ENCODE peak calls at places on chromosome 18, in four cellular contexts. V is endodermal cell, Z is heart left ventricle, B is endothelial cell of umbilical vein. C is an unnamed sample.

GRCh38 chr18:10316778-10317177 is 137.7 kb upstream of the APCDD1 start:
- DNase-seq in Z (no peak), B (no peak), V (no peak), C (no peak)

GRCh38 chr18:48031011-48031480 is 100.6 kb upstream of the SMAD2 start:
- DNase-seq in Z (no peak), V (peak; percentile 87), B (peak; percentile 35), C (no peak)

GRCh38 chr18:36211612-36212065 is 24.3 kb downstream of the MOCOS start:
- DNase-seq in B (no peak), Z (no peak), V (no peak), C (no peak)

GRCh38 chr18:78740876-78741275 is 238.7 kb upstream of the SALL3 start:
- DNase-seq in V (peak; percentile 24), Z (no peak), B (no peak), C (no peak)

GRCh38 chr18:62325806-62326645 is 916 bp downstream of the TNFRSF11A start:
- DNase-seq in Z (peak; percentile 65), B (peak; percentile 38), V (peak; percentile 72), C (no peak)

GRCh38 chr18:3584266-3584665 is 134.3 kb downstream of the TGIF1 start:
- DNase-seq in B (no peak), Z (no peak), V (no peak), C (no peak)

GRCh38 chr18:2655153-2655953 is at the start of gene SMCHD1:
- DNase-seq in V (peak; percentile 90), Z (peak; percentile 94), B (peak; percentile 81), C (peak; percentile 90)

GRCh38 chr18:3067213-3068118 is 54.5 kb upstream of the LPIN2 start:
- DNase-seq in B (no peak), Z (no peak), V (peak; percentile 43), C (no peak)

GRCh38 chr18:54690198-54690597 is 99.2 kb downstream of the DYNAP start:
- DNase-seq in Z (no peak), B (peak; percentile 55), V (no peak), C (no peak)

DNA sequence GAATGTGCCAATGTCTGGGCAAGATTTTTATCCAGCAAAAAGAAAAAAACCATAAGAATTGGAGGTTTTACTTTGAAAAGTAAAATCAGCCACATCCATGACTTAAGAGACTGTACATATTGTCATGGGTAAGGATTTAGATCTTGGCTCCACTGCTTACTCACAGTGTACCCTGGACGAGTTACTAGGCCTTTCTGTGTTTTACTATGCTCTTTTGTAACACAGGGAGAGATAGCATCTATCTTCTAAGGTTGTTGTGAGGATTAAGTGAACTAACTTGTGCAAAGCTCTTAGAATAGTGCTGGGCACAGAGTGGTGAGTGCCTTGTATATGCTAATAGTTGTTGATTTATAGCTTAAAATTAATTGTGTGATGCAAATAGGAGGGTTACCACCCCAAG is 255.9 kb downstream of the NEDD4L start:
- DNase-seq in Z (no peak), B (no peak), V (no peak), C (no peak)
- H3K4me1 ChIP-seq in Z (peaks cover 55% of the 10 kb centered on the region), B (no peaks in the 10 kb centered on the region), V (no peaks in the 10 kb centered on the region), C (peaks cover 17% of the 10 kb centered on the region)

GRCh38 chr18:22455425-22456150 is 37.9 kb upstream of the CTAGE1 start:
- DNase-seq in V (no peak), Z (no peak), B (no peak), C (no peak)

GRCh38 chr18:22451796-22452195 is 34.1 kb upstream of the CTAGE1 start:
- DNase-seq in V (peak; percentile 81), B (peak; percentile 29), Z (no peak), C (no peak)

GRCh38 chr18:22448238-22448637 is 30.5 kb upstream of the CTAGE1 start:
- DNase-seq in B (no peak), Z (no peak), V (no peak), C (no peak)

GRCh38 chr18:22453337-22453736 is 35.6 kb upstream of the CTAGE1 start:
- DNase-seq in B (no peak), V (no peak), Z (no peak), C (no peak)

DNA sequence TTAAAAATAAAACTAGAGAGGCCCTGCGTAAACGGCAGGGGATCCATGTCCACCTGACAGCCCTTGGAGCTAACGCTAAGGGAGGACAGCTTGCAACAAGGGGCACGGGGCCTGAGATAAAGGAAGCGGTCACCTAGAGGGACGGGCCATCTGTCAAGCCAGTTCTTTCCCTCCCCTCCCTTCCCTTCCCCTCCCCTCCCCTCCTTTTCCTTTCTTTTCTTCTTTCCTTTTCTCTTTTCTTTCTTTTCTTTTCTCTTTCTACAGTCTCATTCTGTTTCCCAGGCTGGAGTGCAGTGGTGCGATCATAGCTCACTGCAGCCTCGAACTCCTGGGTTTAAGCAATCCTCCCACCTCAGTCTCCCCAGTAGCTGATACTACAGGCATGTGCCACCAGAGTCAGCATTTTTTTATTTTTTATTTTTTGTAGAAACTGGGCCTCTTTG is 34.5 kb upstream of the CTAGE1 start:
- DNase-seq in Z (no peak), V (no peak), B (peak; percentile 86), C (no peak)
- H3K27ac ChIP-seq in Z (peak overlapping the region; percentile 13), V (no peak overlapping the region), B (peak overlapping the region; percentile 74), C (peak overlapping the region; percentile 67)

GRCh38 chr18:31626409-31626808 is 34.7 kb downstream of the TTR start:
- DNase-seq in Z (no peak), V (no peak), B (no peak), C (no peak)
- TF ChIP-seq CTCF in Z (no peak), V (peak; percentile 32), B (no peak), C (peak; percentile 18)

GRCh38 chr18:77071061-77071460 is 61.5 kb downstream of the MBP start:
- DNase-seq in B (no peak), V (no peak), Z (no peak), C (no peak)
- H3K4me1 ChIP-seq in B (peaks cover 55% of the 10 kb centered on the region), V (no peaks in the 10 kb centered on the region), Z (peaks cover 68% of the 10 kb centered on the region), C (peaks cover 1% of the 10 kb centered on the region)

DNA sequence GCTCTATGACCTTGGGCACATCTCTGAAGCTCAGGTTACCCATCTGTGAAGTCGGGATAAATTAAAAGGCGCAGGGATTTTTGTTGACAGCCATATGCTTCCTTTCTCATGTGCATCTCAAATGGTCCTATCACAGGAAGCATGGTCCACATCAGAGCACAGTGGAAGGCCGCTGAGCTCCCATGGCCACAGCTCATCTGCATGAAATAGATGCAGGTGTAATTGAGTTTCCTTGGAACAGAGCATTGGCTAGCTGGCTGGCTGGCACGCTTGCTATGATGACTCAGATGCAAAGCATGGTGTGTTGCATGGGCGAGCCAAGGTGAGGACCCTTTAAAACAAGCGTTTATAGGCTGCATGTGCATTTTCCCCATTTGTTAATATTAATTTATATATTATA is 79.3 kb downstream of the TXNL1 start:
- DNase-seq in B (no peak), V (no peak), Z (no peak), C (no peak)
- H3K27ac ChIP-seq in B (no peak overlapping the region), V (no peak overlapping the region), Z (no peak overlapping the region), C (no peak overlapping the region)

GRCh38 chr18:42635378-42636048 is 480.0 kb downstream of the RIT2 start:
- DNase-seq in V (peak; percentile 64), Z (no peak), B (peak; percentile 14), C (no peak)
- TF ChIP-seq CTCF in V (peak; percentile 72), Z (no peak), B (no peak), C (no peak)

DNA sequence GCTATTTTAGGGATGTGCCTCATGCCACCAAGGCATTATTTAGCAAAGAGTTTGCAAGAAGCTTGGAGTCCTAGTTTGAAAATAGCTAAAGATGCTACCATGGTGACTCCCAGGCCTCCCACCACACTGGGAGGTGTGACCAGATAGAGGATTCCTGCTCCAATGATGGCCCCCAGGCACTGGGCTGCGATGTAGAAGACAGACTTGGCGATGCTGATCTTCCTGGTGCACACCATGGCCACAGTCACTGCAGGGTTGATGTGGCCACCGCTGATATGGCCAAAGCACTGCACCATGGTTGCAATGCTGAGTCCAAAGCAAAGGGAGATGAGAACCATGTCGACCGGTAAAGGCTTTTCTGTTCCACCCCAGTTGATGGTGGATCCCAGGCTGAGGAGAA is 3.4 kb downstream of the AQP4 start:
- DNase-seq in Z (no peak), V (no peak), B (no peak), C (no peak)
- H3K4me1 ChIP-seq in Z (peaks cover 3% of the 10 kb centered on the region), V (no peaks in the 10 kb centered on the region), B (no peaks in the 10 kb centered on the region), C (peaks cover 19% of the 10 kb centered on the region)